ENCODE peak calls at places on chromosomes 7 and 10, in four cellular contexts. One of them, this sample, is unnamed.

GRCh38 chr10:6348091-6348862 is 145.5 kb downstream of the PFKFB3 start:
- DNase-seq in upper lobe of right lung: peak; percentile 74
- DNase-seq in Peyer's patch: no peak
- DNase-seq in fibroblast of lung: peak; percentile 70
- DNase-seq in this sample: peak; percentile 89

GRCh38 chr10:3123571-3124411 is 48.8 kb downstream of the PITRM1 start:
- DNase-seq in upper lobe of right lung: peak; percentile 79
- DNase-seq in Peyer's patch: no peak
- DNase-seq in fibroblast of lung: no peak
- DNase-seq in this sample: peak; percentile 52

GRCh38 chr10:9010093-9010492 is 955.6 kb downstream of the GATA3 start:
- DNase-seq in upper lobe of right lung: no peak
- DNase-seq in Peyer's patch: no peak
- DNase-seq in fibroblast of lung: no peak
- DNase-seq in this sample: no peak

GRCh38 chr10:111344804-111345203 is 268.0 kb downstream of the ADRA2A start:
- DNase-seq in upper lobe of right lung: no peak
- DNase-seq in Peyer's patch: no peak
- DNase-seq in fibroblast of lung: no peak
- DNase-seq in this sample: no peak

GRCh38 chr10:47179291-47179647 is 120.7 kb upstream of the GDF10 start:
- DNase-seq in upper lobe of right lung: no peak
- DNase-seq in Peyer's patch: no peak
- DNase-seq in fibroblast of lung: no peak
- DNase-seq in this sample: no peak

GRCh38 chr7:52586704-52587103 is 448.7 kb upstream of the POM121L12 start:
- DNase-seq in upper lobe of right lung: no peak
- DNase-seq in Peyer's patch: no peak
- DNase-seq in fibroblast of lung: peak; percentile 28
- DNase-seq in this sample: no peak

GRCh38 chr10:97321032-97321806 is 2.1 kb downstream of the FRAT1 start:
- DNase-seq in upper lobe of right lung: peak; percentile 73
- DNase-seq in Peyer's patch: peak; percentile 59
- DNase-seq in fibroblast of lung: no peak
- DNase-seq in this sample: peak; percentile 79

GRCh38 chr7:158126661-158127060 is 461.0 kb downstream of the PTPRN2 start:
- DNase-seq in upper lobe of right lung: peak; percentile 44
- DNase-seq in Peyer's patch: no peak
- DNase-seq in fibroblast of lung: no peak
- DNase-seq in this sample: peak; percentile 36

GRCh38 chr7:37448057-37448636 is 517 bp downstream of the ELMO1 start:
- DNase-seq in upper lobe of right lung: no peak
- DNase-seq in Peyer's patch: no peak
- DNase-seq in fibroblast of lung: no peak
- DNase-seq in this sample: peak; percentile 79

GRCh38 chr7:34430456-34430855 is 227.6 kb upstream of the NPSR1 start:
- DNase-seq in upper lobe of right lung: no peak
- DNase-seq in Peyer's patch: no peak
- DNase-seq in fibroblast of lung: peak; percentile 70
- DNase-seq in this sample: no peak

GRCh38 chr10:101292194-101293006 is 61.6 kb upstream of the BTRC start:
- DNase-seq in upper lobe of right lung: no peak
- DNase-seq in Peyer's patch: no peak
- DNase-seq in fibroblast of lung: peak; percentile 10
- DNase-seq in this sample: no peak

GRCh38 chr7:1505731-1506550 is 1.8 kb upstream of the INTS1 start:
- DNase-seq in upper lobe of right lung: peak; percentile 74
- DNase-seq in Peyer's patch: no peak
- DNase-seq in fibroblast of lung: no peak
- DNase-seq in this sample: peak; percentile 80

GRCh38 chr7:93053946-93054943 is 63.5 kb downstream of the SAMD9 start:
- DNase-seq in upper lobe of right lung: no peak
- DNase-seq in Peyer's patch: no peak
- DNase-seq in fibroblast of lung: no peak
- DNase-seq in this sample: peak; percentile 42

GRCh38 chr10:43042503-43043341 is 34.1 kb upstream of the RET start:
- DNase-seq in upper lobe of right lung: peak; percentile 56
- DNase-seq in Peyer's patch: peak; percentile 36
- DNase-seq in fibroblast of lung: no peak
- DNase-seq in this sample: peak; percentile 59

GRCh38 chr7:101911011-101911799 is 93.8 kb downstream of the CUX1 start:
- DNase-seq in upper lobe of right lung: peak; percentile 55
- DNase-seq in Peyer's patch: peak; percentile 43
- DNase-seq in fibroblast of lung: no peak
- DNase-seq in this sample: no peak

GRCh38 chr7:42726066-42726785 is 185.6 kb downstream of the C7orf25 start:
- DNase-seq in upper lobe of right lung: no peak
- DNase-seq in Peyer's patch: no peak
- DNase-seq in fibroblast of lung: no peak
- DNase-seq in this sample: no peak

GRCh38 chr7:99080679-99081078 is 63.2 kb downstream of the SMURF1 start:
- DNase-seq in upper lobe of right lung: no peak
- DNase-seq in Peyer's patch: no peak
- DNase-seq in fibroblast of lung: no peak
- DNase-seq in this sample: no peak

GRCh38 chr7:44678468-44679179 is 70.0 kb upstream of the ZMIZ2 start:
- DNase-seq in upper lobe of right lung: no peak
- DNase-seq in Peyer's patch: no peak
- DNase-seq in fibroblast of lung: peak; percentile 66
- DNase-seq in this sample: no peak

GRCh38 chr7:9391221-9391620 is 957.8 kb downstream of the NXPH1 start:
- DNase-seq in upper lobe of right lung: no peak
- DNase-seq in Peyer's patch: no peak
- DNase-seq in fibroblast of lung: peak; percentile 78
- DNase-seq in this sample: no peak

GRCh38 chr10:76285012-76285411 is 853.6 kb downstream of the LRMDA start:
- DNase-seq in upper lobe of right lung: no peak
- DNase-seq in Peyer's patch: no peak
- DNase-seq in fibroblast of lung: peak; percentile 93
- DNase-seq in this sample: no peak

GRCh38 chr10:43221419-43222293 is 45.2 kb downstream of the RASGEF1A start:
- DNase-seq in upper lobe of right lung: peak; percentile 59
- DNase-seq in Peyer's patch: peak; percentile 39
- DNase-seq in fibroblast of lung: no peak
- DNase-seq in this sample: peak; percentile 63

GRCh38 chr7:110442386-110442837 is 648.5 kb upstream of the LRRN3 start:
- DNase-seq in upper lobe of right lung: no peak
- DNase-seq in Peyer's patch: no peak
- DNase-seq in fibroblast of lung: no peak
- DNase-seq in this sample: no peak

GRCh38 chr10:88582806-88583583 is at the start of gene RNLS:
- DNase-seq in upper lobe of right lung: peak; percentile 87
- DNase-seq in Peyer's patch: peak; percentile 83
- DNase-seq in fibroblast of lung: peak; percentile 67
- DNase-seq in this sample: peak; percentile 93

GRCh38 chr10:1155791-1156615 is 99.8 kb downstream of the WDR37 start:
- DNase-seq in upper lobe of right lung: peak; percentile 54
- DNase-seq in Peyer's patch: no peak
- DNase-seq in fibroblast of lung: no peak
- DNase-seq in this sample: no peak

GRCh38 chr10:61589547-61590243 is 73.0 kb upstream of the CABCOCO1 start:
- DNase-seq in upper lobe of right lung: no peak
- DNase-seq in Peyer's patch: no peak
- DNase-seq in fibroblast of lung: no peak
- DNase-seq in this sample: no peak

GRCh38 chr10:33337335-33337854 is 2.9 kb upstream of the NRP1 start:
- DNase-seq in upper lobe of right lung: no peak
- DNase-seq in Peyer's patch: no peak
- DNase-seq in fibroblast of lung: peak; percentile 86
- DNase-seq in this sample: peak; percentile 73

GRCh38 chr10:8013011-8013410 is 41.5 kb upstream of the GATA3 start:
- DNase-seq in upper lobe of right lung: no peak
- DNase-seq in Peyer's patch: no peak
- DNase-seq in fibroblast of lung: no peak
- DNase-seq in this sample: no peak

GRCh38 chr10:78976825-78977760 is 91.7 kb upstream of the ZMIZ1 start:
- DNase-seq in upper lobe of right lung: no peak
- DNase-seq in Peyer's patch: no peak
- DNase-seq in fibroblast of lung: no peak
- DNase-seq in this sample: peak; percentile 58

DNA sequence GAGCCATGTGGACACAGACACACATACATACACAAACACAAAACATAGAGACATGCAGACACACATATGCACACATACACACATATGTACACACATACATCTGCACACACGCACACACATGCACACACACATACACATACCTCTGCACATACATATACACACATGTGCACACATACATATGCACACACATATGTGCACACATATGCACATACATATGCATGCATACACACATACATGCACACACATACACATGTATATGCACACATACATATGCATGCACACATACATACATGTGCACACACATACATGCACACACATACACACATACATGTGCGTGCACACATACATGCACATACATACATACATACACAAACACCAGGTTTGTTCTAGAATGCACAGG is 236.3 kb upstream of the FOXK1 start:
- DNase-seq in upper lobe of right lung: no peak
- DNase-seq in Peyer's patch: no peak
- DNase-seq in fibroblast of lung: no peak
- DNase-seq in this sample: no peak
- H3K9me3 ChIP-seq in upper lobe of right lung: no peaks in the 10 kb centered on the region
- H3K9me3 ChIP-seq in Peyer's patch: no peaks in the 10 kb centered on the region
- H3K9me3 ChIP-seq in fibroblast of lung: no peaks in the 10 kb centered on the region
- H3K9me3 ChIP-seq in this sample: no peaks in the 10 kb centered on the region

DNA sequence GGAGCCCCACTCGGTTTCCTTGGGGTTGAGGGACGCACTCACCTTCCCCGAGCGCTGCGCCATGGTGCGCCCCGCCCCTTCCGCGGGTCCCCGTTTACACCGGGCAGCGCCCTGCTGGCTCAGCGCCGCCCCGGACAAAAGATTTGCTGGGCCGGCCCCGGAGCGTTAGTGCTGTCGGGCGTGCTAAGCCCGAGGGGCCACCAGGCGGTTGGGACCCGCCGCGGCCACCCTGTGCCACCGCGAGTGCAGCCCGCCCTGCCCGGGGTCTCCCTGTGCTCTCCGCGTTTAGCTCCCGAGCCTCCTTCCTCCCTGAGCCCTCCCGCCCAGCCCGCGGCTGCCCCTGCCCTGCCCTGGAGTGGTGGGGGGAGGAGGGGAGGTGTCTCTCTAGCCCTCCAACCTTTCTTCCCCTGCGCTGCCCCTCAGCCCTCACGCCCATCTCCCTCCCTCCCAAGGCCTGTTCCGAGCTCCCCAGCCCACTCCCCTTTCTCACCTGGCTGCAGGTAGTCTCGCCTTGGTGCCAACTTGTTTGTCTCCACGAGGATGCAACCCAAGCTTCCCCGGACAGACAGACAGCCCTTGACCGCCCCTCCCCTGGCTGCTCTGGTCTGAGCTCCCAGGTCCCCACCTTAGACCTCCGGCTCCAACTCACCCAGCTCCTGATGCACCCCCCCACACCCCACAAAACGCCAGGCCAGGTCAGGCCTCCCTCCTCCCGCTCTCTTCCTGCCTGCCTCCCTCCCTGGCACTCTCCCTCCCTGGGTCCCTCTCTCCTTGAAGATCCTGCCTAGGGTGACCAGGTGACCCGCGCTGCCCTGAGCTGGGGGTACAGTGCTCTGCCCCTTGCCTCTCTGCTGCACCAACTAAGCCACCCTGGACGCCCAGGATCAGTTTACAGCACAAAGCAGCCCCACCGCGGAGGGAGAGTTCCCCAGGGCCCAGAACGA is at the start of gene CRYGN:
- DNase-seq in upper lobe of right lung: peak; percentile 58
- DNase-seq in Peyer's patch: no peak
- DNase-seq in fibroblast of lung: no peak
- DNase-seq in this sample: no peak
- H3K27ac ChIP-seq in upper lobe of right lung: no peak within 1 kb of the TSS
- H3K27ac ChIP-seq in Peyer's patch: no peak within 1 kb of the TSS
- H3K27ac ChIP-seq in fibroblast of lung: no peak within 1 kb of the TSS
- H3K27ac ChIP-seq in this sample: no peak within 1 kb of the TSS

DNA sequence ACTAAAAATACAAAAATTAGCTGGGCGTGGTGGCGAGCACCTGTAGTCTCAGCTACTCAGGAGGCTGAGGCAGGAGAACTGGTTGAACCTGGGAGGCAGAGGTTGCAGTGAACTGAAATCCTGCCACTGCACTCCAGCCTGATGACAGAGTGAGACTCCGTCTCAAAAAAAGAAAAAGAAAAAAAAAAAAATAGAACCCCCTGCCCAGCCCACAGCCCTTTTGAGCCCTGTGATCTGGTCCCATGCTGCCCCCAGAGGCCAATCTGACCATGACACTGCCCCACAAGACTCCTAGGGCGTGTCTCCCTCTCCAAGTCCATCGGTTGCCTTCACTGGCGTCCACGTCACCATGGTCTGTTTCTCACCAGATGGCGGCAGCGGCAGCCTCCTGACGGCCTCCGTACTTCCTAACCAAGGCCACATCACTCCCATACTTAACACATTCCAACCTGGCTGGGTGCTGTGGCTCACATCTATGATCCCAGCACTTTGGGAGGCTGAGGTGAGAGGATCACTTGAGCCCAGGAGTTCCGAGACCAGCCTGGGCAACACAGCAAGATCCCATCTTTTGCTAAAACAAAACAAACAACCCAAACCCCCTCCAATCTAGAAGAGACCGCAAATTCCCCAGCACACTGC is 18.0 kb downstream of the STX1A start:
- DNase-seq in upper lobe of right lung: no peak
- DNase-seq in Peyer's patch: peak; percentile 86
- DNase-seq in fibroblast of lung: peak; percentile 68
- DNase-seq in this sample: no peak
- TF ChIP-seq CTCF in upper lobe of right lung: peak; percentile 54
- TF ChIP-seq CTCF in Peyer's patch: no peak
- TF ChIP-seq CTCF in fibroblast of lung: peak; percentile 57
- TF ChIP-seq CTCF in this sample: peak; percentile 41

GRCh38 chr7:64114791-64115190 is 69.6 kb downstream of the ZNF727 start:
- DNase-seq in upper lobe of right lung: no peak
- DNase-seq in Peyer's patch: no peak
- DNase-seq in fibroblast of lung: no peak
- DNase-seq in this sample: no peak
- H3K9me3 ChIP-seq in upper lobe of right lung: no peaks in the 10 kb centered on the region
- H3K9me3 ChIP-seq in Peyer's patch: no peaks in the 10 kb centered on the region
- H3K9me3 ChIP-seq in fibroblast of lung: no peaks in the 10 kb centered on the region
- H3K9me3 ChIP-seq in this sample: no peaks in the 10 kb centered on the region

DNA sequence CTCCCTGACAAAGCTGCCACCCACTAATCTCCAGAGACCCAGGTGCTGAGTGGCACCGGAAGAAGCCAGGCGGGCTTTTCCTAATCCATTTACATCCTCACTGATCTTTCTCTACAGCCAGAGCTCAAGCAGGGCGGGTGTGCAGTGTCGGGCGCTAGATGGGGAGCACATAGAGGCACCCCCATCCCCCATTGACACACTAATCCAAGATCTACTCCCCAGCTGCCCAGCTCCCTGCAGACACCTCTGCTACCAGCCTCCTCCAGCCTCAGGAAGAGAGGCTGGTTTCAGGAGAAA is 22.2 kb downstream of the FRMPD2 start:
- DNase-seq in upper lobe of right lung: no peak
- DNase-seq in Peyer's patch: no peak
- DNase-seq in fibroblast of lung: no peak
- DNase-seq in this sample: no peak
- H3K27ac ChIP-seq in upper lobe of right lung: no peak overlapping the region
- H3K27ac ChIP-seq in Peyer's patch: no peak overlapping the region
- H3K27ac ChIP-seq in fibroblast of lung: no peak overlapping the region
- H3K27ac ChIP-seq in this sample: peak overlapping the region; percentile 16

DNA sequence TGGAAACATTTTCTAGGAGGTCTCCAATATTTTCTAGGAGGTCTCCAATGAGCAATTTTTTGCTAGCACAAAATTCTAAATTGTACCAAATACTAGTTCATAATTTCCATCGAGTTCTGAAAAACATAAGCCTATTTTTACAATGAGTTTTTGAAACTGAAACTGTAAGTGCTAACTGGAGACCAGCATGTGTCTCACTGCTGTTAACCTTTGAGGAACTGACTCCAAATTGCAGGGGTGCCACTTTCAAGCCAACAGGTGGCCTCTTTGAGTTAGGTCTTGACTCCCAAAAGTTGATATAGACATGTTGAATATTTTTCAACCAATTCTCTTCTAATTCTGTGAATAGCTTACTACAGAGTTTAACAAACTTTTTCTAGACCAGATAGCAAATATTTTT is 58.8 kb downstream of the CAV1 start:
- DNase-seq in upper lobe of right lung: no peak
- DNase-seq in Peyer's patch: no peak
- DNase-seq in fibroblast of lung: no peak
- DNase-seq in this sample: no peak
- TF ChIP-seq CTCF in upper lobe of right lung: no peak
- TF ChIP-seq CTCF in Peyer's patch: no peak
- TF ChIP-seq CTCF in fibroblast of lung: no peak
- TF ChIP-seq CTCF in this sample: no peak

This sample was measured in kidney.